ENCODE peak calls at places on chromosomes 16 and 17, in six cellular contexts. P, N, E, A, C and X are unnamed samples.

GRCh38 chr17:49106366-49107210 is 26.0 kb upstream of the B4GALNT2 start:
- DNase-seq in P (peak), N (no peak), E (no peak), A (no peak), C (no peak), X (no peak)

GRCh38 chr17:74325743-74326379 is at the start of gene KIF19:
- DNase-seq in P (peak), N (peak), E (no peak), A (no peak), C (peak), X (peak)

GRCh38 chr17:7404737-7405412 is 978 bp upstream of the TMEM256 start:
- DNase-seq in P (peak), N (peak), E (no peak), A (no peak), C (peak), X (no peak)

GRCh38 chr16:74724820-74725549 is 24.3 kb upstream of the MLKL start:
- DNase-seq in P (no peak), N (no peak), E (no peak), A (no peak), C (no peak), X (no peak)

GRCh38 chr17:29018788-29019474 is 13.1 kb upstream of the SEZ6 start:
- DNase-seq in P (no peak), N (no peak), E (no peak), A (no peak), C (no peak), X (no peak)

GRCh38 chr17:41308251-41308917 is 725 bp downstream of the KRTAP16-1 start:
- DNase-seq in P (no peak), N (no peak), E (peak), A (no peak), C (no peak), X (no peak)

GRCh38 chr16:83878838-83879237 is 20.1 kb upstream of the MLYCD start:
- DNase-seq in P (no peak), N (peak), E (no peak), A (peak), C (no peak), X (no peak)

GRCh38 chr16:4743217-4743897 is 9.0 kb downstream of the DNAAF8 start:
- DNase-seq in P (no peak), N (no peak), E (no peak), A (no peak), C (no peak), X (no peak)

GRCh38 chr17:55407641-55408566 is 13.7 kb downstream of the MMD start:
- DNase-seq in P (no peak), N (no peak), E (no peak), A (no peak), C (no peak), X (no peak)

GRCh38 chr17:28178800-28179199 is 136.3 kb downstream of the NLK start:
- DNase-seq in P (no peak), N (no peak), E (no peak), A (no peak), C (no peak), X (no peak)

GRCh38 chr17:50347087-50347893 is 1.4 kb downstream of the XYLT2 start:
- DNase-seq in P (no peak), N (no peak), E (no peak), A (no peak), C (peak), X (no peak)

GRCh38 chr16:85396879-85397871 is 215.9 kb upstream of the GSE1 start:
- DNase-seq in P (peak), N (no peak), E (no peak), A (no peak), C (peak), X (no peak)

GRCh38 chr17:181213-182163 is at the start of gene DOC2B:
- DNase-seq in P (no peak), N (peak), E (no peak), A (peak), C (peak), X (no peak)

GRCh38 chr17:3512512-3513171 is 36.8 kb downstream of the ASPA start:
- DNase-seq in P (no peak), N (no peak), E (no peak), A (no peak), C (no peak), X (no peak)

GRCh38 chr17:75154195-75155106 is at the start of gene JPT1:
- DNase-seq in P (peak), N (peak), E (peak), A (peak), C (peak), X (peak)

GRCh38 chr17:12789075-12789975 is at the start of gene ARHGAP44:
- DNase-seq in P (peak), N (peak), E (no peak), A (peak), C (peak), X (peak)

GRCh38 chr16:22677024-22677830 is 136.7 kb upstream of the HS3ST2 start:
- DNase-seq in P (no peak), N (no peak), E (no peak), A (no peak), C (no peak), X (no peak)

GRCh38 chr17:10579270-10579669 is 29.8 kb upstream of the MYH2 start:
- DNase-seq in P (no peak), N (no peak), E (peak), A (no peak), C (no peak), X (no peak)

GRCh38 chr16:83835972-83836566 is 28.3 kb downstream of the HSBP1 start:
- DNase-seq in P (peak), N (no peak), E (no peak), A (peak), C (no peak), X (no peak)

DNA sequence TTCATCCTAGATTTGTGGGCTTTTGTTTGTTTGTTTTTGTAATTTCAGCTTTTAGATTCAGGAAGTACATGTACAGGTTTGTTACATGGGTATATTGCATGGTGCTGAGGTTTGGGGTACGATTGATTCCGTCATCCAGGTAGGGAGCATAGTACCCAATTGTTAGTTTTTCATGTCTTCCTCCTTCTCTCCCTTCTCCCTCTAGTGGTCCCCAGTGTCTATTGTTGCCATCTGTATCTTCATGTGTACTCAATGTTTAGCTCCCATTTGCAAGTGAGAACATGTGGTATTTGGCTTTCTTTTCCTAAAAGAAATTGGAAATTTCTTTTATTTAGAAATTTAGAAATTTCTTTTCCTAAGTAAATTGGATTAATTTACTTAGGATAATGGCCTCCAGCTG is 37.1 kb upstream of the BCAS3 start:
- DNase-seq in P (no peak), N (no peak), E (no peak), A (no peak), C (no peak), X (no peak)
- TF ChIP-seq YY1 in P (no peak), N (no peak), E (no peak), A (no peak), C (no peak), X (no peak)

GRCh38 chr16:46801428-46802049 is 29.4 kb downstream of the C16orf87 start:
- DNase-seq in P (no peak), N (peak), E (no peak), A (no peak), C (no peak), X (peak)
- TF ChIP-seq YY1 in P (no peak), N (no peak), E (no peak), A (no peak), C (no peak), X (no peak)

GRCh38 chr16:76237471-76237870 is 39.7 kb upstream of the CNTNAP4 start:
- DNase-seq in P (no peak), N (no peak), E (no peak), A (no peak), C (no peak), X (no peak)
- TF ChIP-seq YY1 in P (no peak), N (no peak), E (no peak), A (no peak), C (peak), X (no peak)

GRCh38 chr17:53148058-53148457 is 674.7 kb upstream of the KIF2B start:
- DNase-seq in P (no peak), N (no peak), E (no peak), A (no peak), C (no peak), X (no peak)

GRCh38 chr17:53150101-53150698 is 672.5 kb upstream of the KIF2B start:
- DNase-seq in P (no peak), N (peak), E (no peak), A (no peak), C (no peak), X (peak)
- TF ChIP-seq YY1 in P (no peak), N (no peak), E (no peak), A (no peak), C (no peak), X (no peak)

GRCh38 chr17:1300580-1300905 is 21.1 kb downstream of the TRARG1 start:
- DNase-seq in P (no peak), N (no peak), E (no peak), A (no peak), C (no peak), X (no peak)

GRCh38 chr17:1301546-1301945 is 22.1 kb downstream of the TRARG1 start:
- DNase-seq in P (no peak), N (no peak), E (no peak), A (no peak), C (no peak), X (no peak)

GRCh38 chr17:1304522-1304921 is 25.1 kb downstream of the TRARG1 start:
- DNase-seq in P (no peak), N (no peak), E (no peak), A (no peak), C (no peak), X (no peak)

GRCh38 chr17:1302761-1303160 is 23.3 kb downstream of the TRARG1 start:
- DNase-seq in P (no peak), N (no peak), E (no peak), A (no peak), C (no peak), X (no peak)

GRCh38 chr17:1304962-1305361 is 25.5 kb downstream of the TRARG1 start:
- DNase-seq in P (no peak), N (no peak), E (no peak), A (no peak), C (no peak), X (no peak)
- TF ChIP-seq YY1 in P (no peak), N (no peak), E (no peak), A (no peak), C (no peak), X (no peak)

GRCh38 chr17:44203731-44204452 is 4.2 kb upstream of the ATXN7L3 start:
- DNase-seq in P (peak), N (peak), E (no peak), A (no peak), C (peak), X (no peak)
- TF ChIP-seq YY1 in P (no peak), N (no peak), E (peak), A (no peak), C (peak), X (no peak)

GRCh38 chr16:59047114-59047513 is 313.0 kb upstream of the GOT2 start:
- DNase-seq in P (no peak), N (peak), E (no peak), A (no peak), C (no peak), X (no peak)

GRCh38 chr16:59045496-59045895 is 311.4 kb upstream of the GOT2 start:
- DNase-seq in P (no peak), N (no peak), E (no peak), A (no peak), C (no peak), X (no peak)

GRCh38 chr16:59044616-59045015 is 310.5 kb upstream of the GOT2 start:
- DNase-seq in P (no peak), N (no peak), E (no peak), A (no peak), C (no peak), X (no peak)

GRCh38 chr16:59046335-59046734 is 312.2 kb upstream of the GOT2 start:
- DNase-seq in P (no peak), N (no peak), E (no peak), A (no peak), C (no peak), X (no peak)

GRCh38 chr16:59048876-59049275 is 314.8 kb upstream of the GOT2 start:
- DNase-seq in P (no peak), N (no peak), E (no peak), A (no peak), C (no peak), X (no peak)
- TF ChIP-seq YY1 in P (no peak), N (no peak), E (no peak), A (no peak), C (no peak), X (no peak)

GRCh38 chr17:81083125-81083765 is 48.3 kb downstream of the BAIAP2 start:
- DNase-seq in P (no peak), N (peak), E (no peak), A (no peak), C (no peak), X (no peak)
- TF ChIP-seq YY1 in P (no peak), N (no peak), E (no peak), A (no peak), C (no peak), X (no peak)

DNA sequence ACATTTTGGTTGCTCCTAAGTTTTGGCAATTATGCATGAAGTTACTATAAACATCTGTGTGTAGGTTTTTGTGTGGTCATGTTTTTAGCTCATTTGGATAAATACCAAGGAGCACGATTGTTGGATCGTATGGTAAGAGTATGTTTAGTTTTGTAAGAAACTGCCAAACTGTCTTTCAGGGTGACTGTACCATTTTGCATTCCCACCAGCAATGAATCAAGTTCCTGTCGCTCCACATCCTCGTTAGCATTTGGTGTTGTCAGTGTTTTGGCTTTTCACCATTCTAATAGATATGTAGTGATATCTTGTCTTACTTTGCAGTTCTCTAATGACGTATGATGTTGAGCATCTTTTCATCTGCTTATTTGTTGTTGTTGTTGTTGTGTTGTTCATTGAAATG is 20.2 kb downstream of the TENT4B start:
- DNase-seq in P (no peak), N (no peak), E (no peak), A (no peak), C (no peak), X (no peak)
- TF ChIP-seq YY1 in P (no peak), N (no peak), E (no peak), A (no peak), C (no peak), X (no peak)